ENCODE peak calls at places on chromosomes 2 and 18, in seven cellular contexts. One of them, this sample, is unnamed. For H3K36me3, the result is how much of the 10 kb centered on the place peaks cover.

GRCh38 chr2:241443486-241444223 is 64.7 kb downstream of the STK25 start:
- DNase-seq in esophagus squamous epithelium: peak
- DNase-seq in esophagus muscularis mucosa: no peak
- DNase-seq in stomach: peak
- DNase-seq in adrenal gland: no peak
- DNase-seq in sigmoid colon: no peak
- DNase-seq in upper lobe of left lung: no peak
- DNase-seq in this sample: no peak

GRCh38 chr2:184455616-184456015 is 142.7 kb upstream of the ZNF804A start:
- DNase-seq in esophagus squamous epithelium: no peak
- DNase-seq in esophagus muscularis mucosa: no peak
- DNase-seq in stomach: no peak
- DNase-seq in adrenal gland: no peak
- DNase-seq in sigmoid colon: no peak
- DNase-seq in upper lobe of left lung: no peak
- DNase-seq in this sample: no peak

GRCh38 chr2:152611458-152612231 is 105.6 kb downstream of the PRPF40A start:
- DNase-seq in esophagus squamous epithelium: no peak
- DNase-seq in esophagus muscularis mucosa: no peak
- DNase-seq in stomach: no peak
- DNase-seq in adrenal gland: peak
- DNase-seq in sigmoid colon: peak
- DNase-seq in upper lobe of left lung: no peak
- DNase-seq in this sample: no peak

GRCh38 chr2:1736997-1737480 is 7.3 kb downstream of the PXDN start:
- DNase-seq in esophagus squamous epithelium: no peak
- DNase-seq in esophagus muscularis mucosa: no peak
- DNase-seq in stomach: no peak
- DNase-seq in adrenal gland: no peak
- DNase-seq in sigmoid colon: peak
- DNase-seq in upper lobe of left lung: no peak
- DNase-seq in this sample: no peak

GRCh38 chr2:50773533-50773932 is 258.4 kb downstream of the NRXN1 start:
- DNase-seq in esophagus squamous epithelium: no peak
- DNase-seq in esophagus muscularis mucosa: no peak
- DNase-seq in stomach: no peak
- DNase-seq in adrenal gland: no peak
- DNase-seq in sigmoid colon: no peak
- DNase-seq in upper lobe of left lung: no peak
- DNase-seq in this sample: no peak

GRCh38 chr2:11998218-11998617 is 251.8 kb downstream of the LPIN1 start:
- DNase-seq in esophagus squamous epithelium: no peak
- DNase-seq in esophagus muscularis mucosa: no peak
- DNase-seq in stomach: no peak
- DNase-seq in adrenal gland: no peak
- DNase-seq in sigmoid colon: no peak
- DNase-seq in upper lobe of left lung: no peak
- DNase-seq in this sample: no peak

GRCh38 chr2:75041791-75042231 is 83.4 kb downstream of the POLE4 start:
- DNase-seq in esophagus squamous epithelium: no peak
- DNase-seq in esophagus muscularis mucosa: peak
- DNase-seq in stomach: no peak
- DNase-seq in adrenal gland: no peak
- DNase-seq in sigmoid colon: no peak
- DNase-seq in upper lobe of left lung: no peak
- DNase-seq in this sample: no peak

GRCh38 chr2:122884889-122885288 is 1129.4 kb downstream of the TSN start:
- DNase-seq in esophagus squamous epithelium: no peak
- DNase-seq in esophagus muscularis mucosa: no peak
- DNase-seq in stomach: no peak
- DNase-seq in adrenal gland: no peak
- DNase-seq in sigmoid colon: no peak
- DNase-seq in upper lobe of left lung: no peak
- DNase-seq in this sample: no peak

GRCh38 chr2:12059616-12060441 is 313.4 kb downstream of the LPIN1 start:
- DNase-seq in esophagus squamous epithelium: no peak
- DNase-seq in esophagus muscularis mucosa: no peak
- DNase-seq in stomach: no peak
- DNase-seq in adrenal gland: no peak
- DNase-seq in sigmoid colon: no peak
- DNase-seq in upper lobe of left lung: no peak
- DNase-seq in this sample: no peak

GRCh38 chr2:101754613-101755012 is 57.1 kb downstream of the MAP4K4 start:
- DNase-seq in esophagus squamous epithelium: no peak
- DNase-seq in esophagus muscularis mucosa: peak
- DNase-seq in stomach: no peak
- DNase-seq in adrenal gland: no peak
- DNase-seq in sigmoid colon: no peak
- DNase-seq in upper lobe of left lung: no peak
- DNase-seq in this sample: no peak

GRCh38 chr2:205407984-205408383 is 274.3 kb upstream of the NRP2 start:
- DNase-seq in esophagus squamous epithelium: no peak
- DNase-seq in esophagus muscularis mucosa: no peak
- DNase-seq in stomach: no peak
- DNase-seq in adrenal gland: no peak
- DNase-seq in sigmoid colon: no peak
- DNase-seq in upper lobe of left lung: no peak
- DNase-seq in this sample: no peak

GRCh38 chr2:36413218-36413617 is 57.6 kb downstream of the CRIM1 start:
- DNase-seq in esophagus squamous epithelium: no peak
- DNase-seq in esophagus muscularis mucosa: no peak
- DNase-seq in stomach: no peak
- DNase-seq in adrenal gland: no peak
- DNase-seq in sigmoid colon: no peak
- DNase-seq in upper lobe of left lung: no peak
- DNase-seq in this sample: no peak

GRCh38 chr2:172415759-172416158 is 11.6 kb upstream of the ITGA6 start:
- DNase-seq in esophagus squamous epithelium: no peak
- DNase-seq in esophagus muscularis mucosa: no peak
- DNase-seq in stomach: no peak
- DNase-seq in adrenal gland: no peak
- DNase-seq in sigmoid colon: no peak
- DNase-seq in upper lobe of left lung: no peak
- DNase-seq in this sample: no peak

GRCh38 chr18:61471832-61472406 is 138.7 kb downstream of the CDH20 start:
- DNase-seq in esophagus squamous epithelium: no peak
- DNase-seq in esophagus muscularis mucosa: no peak
- DNase-seq in stomach: no peak
- DNase-seq in adrenal gland: no peak
- DNase-seq in sigmoid colon: no peak
- DNase-seq in upper lobe of left lung: no peak
- DNase-seq in this sample: no peak

GRCh38 chr18:76565238-76566173 is 70.5 kb upstream of the ZNF516 start:
- DNase-seq in esophagus squamous epithelium: no peak
- DNase-seq in esophagus muscularis mucosa: peak
- DNase-seq in stomach: peak
- DNase-seq in adrenal gland: peak
- DNase-seq in sigmoid colon: peak
- DNase-seq in upper lobe of left lung: no peak
- DNase-seq in this sample: peak

GRCh38 chr2:54871457-54872103 is 148.1 kb downstream of the EML6 start:
- DNase-seq in esophagus squamous epithelium: no peak
- DNase-seq in esophagus muscularis mucosa: no peak
- DNase-seq in stomach: no peak
- DNase-seq in adrenal gland: no peak
- DNase-seq in sigmoid colon: no peak
- DNase-seq in upper lobe of left lung: peak
- DNase-seq in this sample: no peak

GRCh38 chr2:24123212-24124002 is at the start of the genes FAM228B and PFN4:
- DNase-seq in esophagus squamous epithelium: peak
- DNase-seq in esophagus muscularis mucosa: no peak
- DNase-seq in stomach: peak
- DNase-seq in adrenal gland: peak
- DNase-seq in sigmoid colon: peak
- DNase-seq in upper lobe of left lung: peak
- DNase-seq in this sample: peak

GRCh38 chr18:54150226-54150625 is 74.2 kb downstream of the MBD2 start:
- DNase-seq in esophagus squamous epithelium: no peak
- DNase-seq in esophagus muscularis mucosa: no peak
- DNase-seq in stomach: no peak
- DNase-seq in adrenal gland: no peak
- DNase-seq in sigmoid colon: no peak
- DNase-seq in upper lobe of left lung: peak
- DNase-seq in this sample: no peak

GRCh38 chr2:187422277-187422676 is 25.8 kb downstream of the CALCRL start:
- DNase-seq in esophagus squamous epithelium: no peak
- DNase-seq in esophagus muscularis mucosa: no peak
- DNase-seq in stomach: no peak
- DNase-seq in adrenal gland: no peak
- DNase-seq in sigmoid colon: no peak
- DNase-seq in upper lobe of left lung: no peak
- DNase-seq in this sample: no peak

GRCh38 chr2:109242654-109243331 is 113.8 kb downstream of the SH3RF3 start:
- DNase-seq in esophagus squamous epithelium: no peak
- DNase-seq in esophagus muscularis mucosa: no peak
- DNase-seq in stomach: no peak
- DNase-seq in adrenal gland: peak
- DNase-seq in sigmoid colon: peak
- DNase-seq in upper lobe of left lung: no peak
- DNase-seq in this sample: no peak

GRCh38 chr18:21612125-21613100 is at the start of gene SNRPD1:
- DNase-seq in esophagus squamous epithelium: peak
- DNase-seq in esophagus muscularis mucosa: peak
- DNase-seq in stomach: peak
- DNase-seq in adrenal gland: peak
- DNase-seq in sigmoid colon: peak
- DNase-seq in upper lobe of left lung: peak
- DNase-seq in this sample: peak
- TF ChIP-seq POLR2A in esophagus squamous epithelium: no peak
- TF ChIP-seq POLR2A in esophagus muscularis mucosa: no peak
- TF ChIP-seq POLR2A in stomach: no peak
- TF ChIP-seq POLR2A in adrenal gland: peak
- TF ChIP-seq POLR2A in sigmoid colon: no peak
- TF ChIP-seq POLR2A in upper lobe of left lung: no peak
- TF ChIP-seq POLR2A in this sample: peak

GRCh38 chr2:240356700-240357640 is 78.5 kb upstream of the GPC1 start:
- DNase-seq in esophagus squamous epithelium: no peak
- DNase-seq in esophagus muscularis mucosa: no peak
- DNase-seq in stomach: no peak
- DNase-seq in adrenal gland: peak
- DNase-seq in sigmoid colon: peak
- DNase-seq in upper lobe of left lung: peak
- DNase-seq in this sample: no peak
- H3K36me3 ChIP-seq in esophagus squamous epithelium: under half
- H3K36me3 ChIP-seq in esophagus muscularis mucosa: under half
- H3K36me3 ChIP-seq in stomach: under half
- H3K36me3 ChIP-seq in adrenal gland: under half
- H3K36me3 ChIP-seq in sigmoid colon: under half
- H3K36me3 ChIP-seq in upper lobe of left lung: under half
- H3K36me3 ChIP-seq in this sample: under half

GRCh38 chr2:233074106-233074505 is 14.0 kb downstream of the INPP5D start:
- DNase-seq in esophagus squamous epithelium: no peak
- DNase-seq in esophagus muscularis mucosa: no peak
- DNase-seq in stomach: peak
- DNase-seq in adrenal gland: no peak
- DNase-seq in sigmoid colon: no peak
- DNase-seq in upper lobe of left lung: no peak
- DNase-seq in this sample: peak

GRCh38 chr2:233079473-233079877 is 19.3 kb downstream of the INPP5D start:
- DNase-seq in esophagus squamous epithelium: no peak
- DNase-seq in esophagus muscularis mucosa: no peak
- DNase-seq in stomach: no peak
- DNase-seq in adrenal gland: no peak
- DNase-seq in sigmoid colon: no peak
- DNase-seq in upper lobe of left lung: no peak
- DNase-seq in this sample: peak

GRCh38 chr2:233075141-233075965 is 15.2 kb downstream of the INPP5D start:
- DNase-seq in esophagus squamous epithelium: no peak
- DNase-seq in esophagus muscularis mucosa: no peak
- DNase-seq in stomach: peak
- DNase-seq in adrenal gland: no peak
- DNase-seq in sigmoid colon: no peak
- DNase-seq in upper lobe of left lung: no peak
- DNase-seq in this sample: peak

GRCh38 chr2:233075966-233076339 is 15.8 kb downstream of the INPP5D start:
- DNase-seq in esophagus squamous epithelium: no peak
- DNase-seq in esophagus muscularis mucosa: no peak
- DNase-seq in stomach: peak
- DNase-seq in adrenal gland: no peak
- DNase-seq in sigmoid colon: no peak
- DNase-seq in upper lobe of left lung: no peak
- DNase-seq in this sample: peak

GRCh38 chr2:233076749-233077148 is 16.6 kb downstream of the INPP5D start:
- DNase-seq in esophagus squamous epithelium: no peak
- DNase-seq in esophagus muscularis mucosa: no peak
- DNase-seq in stomach: no peak
- DNase-seq in adrenal gland: no peak
- DNase-seq in sigmoid colon: no peak
- DNase-seq in upper lobe of left lung: no peak
- DNase-seq in this sample: no peak
- TF ChIP-seq POLR2A in esophagus squamous epithelium: no peak
- TF ChIP-seq POLR2A in esophagus muscularis mucosa: no peak
- TF ChIP-seq POLR2A in stomach: no peak
- TF ChIP-seq POLR2A in adrenal gland: no peak
- TF ChIP-seq POLR2A in sigmoid colon: no peak
- TF ChIP-seq POLR2A in upper lobe of left lung: no peak
- TF ChIP-seq POLR2A in this sample: no peak

DNA sequence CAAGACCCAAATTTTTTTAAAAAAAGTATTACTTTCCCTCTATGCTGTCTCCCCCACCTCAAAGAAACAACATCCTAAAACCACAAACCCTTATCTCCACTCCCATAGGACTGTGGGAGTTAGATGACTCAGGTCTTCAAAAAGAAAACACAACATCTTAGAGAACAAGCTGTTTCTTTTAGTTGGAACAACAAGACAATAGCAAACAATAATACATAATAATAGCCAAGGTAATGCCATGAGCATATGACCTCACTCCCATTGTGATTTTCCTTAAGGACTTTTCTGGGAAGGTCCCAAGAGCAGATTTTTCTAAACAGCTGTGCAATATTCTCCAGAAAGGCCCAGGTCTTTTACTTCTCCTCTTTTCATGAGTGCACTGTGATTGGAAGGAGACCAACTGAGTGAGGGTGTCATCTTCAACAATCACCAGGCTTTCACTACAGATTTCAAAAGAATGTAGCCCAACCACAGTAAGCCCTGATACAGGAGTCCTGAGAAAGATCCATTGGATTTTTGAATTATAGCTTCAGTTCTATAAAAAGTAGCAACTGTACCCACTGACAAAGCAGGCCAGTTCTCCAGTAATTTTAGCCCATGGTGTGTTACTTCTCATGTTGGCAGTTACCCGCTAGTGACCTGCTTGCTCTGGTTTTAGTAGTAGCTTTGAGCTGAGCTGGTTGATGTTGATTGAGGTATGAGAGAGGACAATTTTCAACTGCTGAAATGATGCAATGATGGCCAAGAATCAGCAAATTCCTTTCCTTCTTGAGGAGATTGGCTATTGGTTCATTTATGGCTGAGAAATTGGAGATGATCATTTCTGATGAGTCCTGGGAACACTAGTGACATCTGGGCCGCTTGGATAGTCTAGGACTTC is 144.5 kb upstream of the TCF4 start:
- DNase-seq in esophagus squamous epithelium: no peak
- DNase-seq in esophagus muscularis mucosa: no peak
- DNase-seq in stomach: no peak
- DNase-seq in adrenal gland: no peak
- DNase-seq in sigmoid colon: no peak
- DNase-seq in upper lobe of left lung: no peak
- DNase-seq in this sample: no peak
- H3K36me3 ChIP-seq in esophagus squamous epithelium: under half
- H3K36me3 ChIP-seq in esophagus muscularis mucosa: under half
- H3K36me3 ChIP-seq in stomach: under half
- H3K36me3 ChIP-seq in adrenal gland: under half
- H3K36me3 ChIP-seq in sigmoid colon: under half
- H3K36me3 ChIP-seq in upper lobe of left lung: under half
- H3K36me3 ChIP-seq in this sample: under half